ENCODE peak calls at places on chromosomes 3 and 15, in four cellular contexts. D is uterus, C is IMR-90, V is heart left ventricle. H is an unnamed sample.

GRCh38 chr3:136818191-136818850 is 605 bp upstream of the SLC35G2 start:
- DNase-seq in D (peak), C (peak), V (peak), H (no peak)

GRCh38 chr3:53822331-53822741 is 23.9 kb downstream of the CHDH start:
- DNase-seq in D (no peak), C (no peak), V (no peak), H (no peak)

GRCh38 chr3:65534825-65535224 is 503.9 kb downstream of the MAGI1 start:
- DNase-seq in D (no peak), C (no peak), V (no peak), H (no peak)

GRCh38 chr3:123068227-123069020 is 1.6 kb downstream of the PDIA5 start:
- DNase-seq in D (no peak), C (no peak), V (no peak), H (no peak)

GRCh38 chr3:163547045-163547692 is 1531.1 kb downstream of the SI start:
- DNase-seq in D (no peak), C (no peak), V (no peak), H (no peak)

GRCh38 chr3:66104535-66104934 is 65.8 kb upstream of the MAGI1 start:
- DNase-seq in D (no peak), C (no peak), V (no peak), H (no peak)

GRCh38 chr3:146468234-146468931 is 978 bp downstream of the PLSCR2 start:
- DNase-seq in D (no peak), C (peak), V (no peak), H (peak)

GRCh38 chr15:64029111-64029510 is 17.2 kb downstream of the DAPK2 start:
- DNase-seq in D (no peak), C (no peak), V (no peak), H (no peak)

GRCh38 chr3:71681224-71681668 is 44.0 kb downstream of the EIF4E3 start:
- DNase-seq in D (peak), C (peak), V (peak), H (peak)

GRCh38 chr3:44885618-44886017 is 11.2 kb downstream of the TGM4 start:
- DNase-seq in D (no peak), C (peak), V (no peak), H (no peak)

GRCh38 chr3:2765002-2765579 is 345.1 kb downstream of the IL5RA start:
- DNase-seq in D (no peak), C (no peak), V (no peak), H (no peak)

GRCh38 chr3:50503504-50503903 is at the start of gene CACNA2D2:
- DNase-seq in D (peak), C (no peak), V (peak), H (peak)

GRCh38 chr15:77853008-77853328 is 220.3 kb upstream of the LINGO1 start:
- DNase-seq in D (no peak), C (no peak), V (no peak), H (no peak)

GRCh38 chr3:162302983-162303624 is 806.5 kb downstream of the OTOL1 start:
- DNase-seq in D (no peak), C (peak), V (no peak), H (no peak)

GRCh38 chr3:146818866-146819265 is 213.7 kb upstream of the PLSCR5 start:
- DNase-seq in D (no peak), C (no peak), V (no peak), H (no peak)

GRCh38 chr3:197501496-197501878 is 54.3 kb downstream of the BDH1 start:
- DNase-seq in D (no peak), C (peak), V (no peak), H (no peak)

GRCh38 chr3:78825118-78825857 is 942.5 kb downstream of the ROBO1 start:
- DNase-seq in D (no peak), C (no peak), V (no peak), H (no peak)

GRCh38 chr15:81195339-81195864 is 1.3 kb upstream of the IL16 start:
- DNase-seq in D (no peak), C (no peak), V (no peak), H (no peak)

GRCh38 chr3:50519471-50520089 is 16.1 kb upstream of the CACNA2D2 start:
- DNase-seq in D (peak), C (peak), V (peak), H (peak)

GRCh38 chr15:39061952-39062464 is 497.4 kb upstream of the RASGRP1 start:
- DNase-seq in D (no peak), C (no peak), V (no peak), H (no peak)

GRCh38 chr3:38157562-38157961 is 7.8 kb upstream of the OXSR1 start:
- DNase-seq in D (no peak), C (no peak), V (no peak), H (no peak)

GRCh38 chr3:156240642-156241041 is 120.3 kb downstream of the KCNAB1 start:
- DNase-seq in D (no peak), C (no peak), V (no peak), H (no peak)

GRCh38 chr15:81531141-81531592 is 157.2 kb upstream of the TMC3 start:
- DNase-seq in D (no peak), C (peak), V (no peak), H (no peak)

GRCh38 chr3:148642616-148643015 is 55.1 kb upstream of the AGTR1 start:
- DNase-seq in D (no peak), C (peak), V (no peak), H (no peak)

GRCh38 chr15:98154863-98155262 is 194.4 kb downstream of the ARRDC4 start:
- DNase-seq in D (no peak), C (peak), V (no peak), H (no peak)

GRCh38 chr15:95497681-95498080 is 832.8 kb upstream of the NR2F2 start:
- DNase-seq in D (no peak), C (no peak), V (no peak), H (no peak)

GRCh38 chr3:103904991-103905390 is 1461.7 kb upstream of the ALCAM start:
- DNase-seq in D (no peak), C (no peak), V (no peak), H (no peak)

GRCh38 chr15:82828064-82828463 is 18.6 kb downstream of the WHAMM start:
- DNase-seq in D (no peak), C (no peak), V (no peak), H (no peak)

GRCh38 chr3:96813820-96814580 is 394 bp upstream of the EPHA6 start:
- DNase-seq in D (peak), C (peak), V (peak), H (peak)

GRCh38 chr15:64099379-64099778 is 3.6 kb downstream of the SNX1 start:
- DNase-seq in D (no peak), C (no peak), V (no peak), H (no peak)

GRCh38 chr3:100041328-100041749 is 73.0 kb downstream of the FILIP1L start:
- DNase-seq in D (no peak), C (peak), V (no peak), H (no peak)
- H3K4me3 ChIP-seq in D (no peak), C (no peak), V (no peak), H (no peak)

GRCh38 chr3:10286596-10287295 is 6.0 kb downstream of the GHRL start:
- DNase-seq in D (no peak), C (peak), V (no peak), H (no peak)
- TF ChIP-seq POLR2A in D (no peak), C (no peak), V (no peak), H (no peak)

GRCh38 chr15:31330836-31331235 is 4.2 kb downstream of the KLF13 start:
- DNase-seq in D (no peak), C (no peak), V (no peak), H (no peak)

GRCh38 chr15:31328425-31328998 is 1.9 kb downstream of the KLF13 start:
- DNase-seq in D (no peak), C (peak), V (no peak), H (no peak)

GRCh38 chr15:31330111-31330785 is 3.6 kb downstream of the KLF13 start:
- DNase-seq in D (no peak), C (no peak), V (no peak), H (no peak)

GRCh38 chr15:31328999-31329639 is 2.5 kb downstream of the KLF13 start:
- DNase-seq in D (no peak), C (no peak), V (no peak), H (no peak)

DNA sequence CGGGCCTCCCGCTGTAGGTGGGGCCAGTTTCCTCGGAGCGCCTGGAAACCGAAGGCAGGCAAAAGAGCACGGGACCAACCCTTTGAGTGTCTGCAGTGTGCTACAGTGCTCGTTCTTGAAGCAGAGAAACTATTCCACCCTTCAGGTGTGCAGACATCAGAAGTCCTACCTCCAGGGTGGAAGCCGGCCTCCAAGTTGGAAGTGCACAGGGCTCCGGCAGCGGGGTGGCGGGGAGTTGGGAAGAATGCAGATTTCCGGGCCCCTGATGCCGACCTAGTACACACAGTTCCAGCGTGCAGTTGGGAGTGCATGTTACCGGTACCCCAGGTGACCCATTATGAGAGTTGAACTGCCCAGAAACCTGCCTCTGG is 3.0 kb downstream of the KLF13 start:
- DNase-seq in D (no peak), C (no peak), V (no peak), H (no peak)
- H3K4me3 ChIP-seq in D (no peak), C (no peak), V (peak), H (peak)

GRCh38 chr15:101013151-101013550 is 94.0 kb downstream of the LRRK1 start:
- DNase-seq in D (no peak), C (no peak), V (no peak), H (no peak)
- TF ChIP-seq POLR2A in D (no peak), C (no peak), V (no peak), H (no peak)

DNA sequence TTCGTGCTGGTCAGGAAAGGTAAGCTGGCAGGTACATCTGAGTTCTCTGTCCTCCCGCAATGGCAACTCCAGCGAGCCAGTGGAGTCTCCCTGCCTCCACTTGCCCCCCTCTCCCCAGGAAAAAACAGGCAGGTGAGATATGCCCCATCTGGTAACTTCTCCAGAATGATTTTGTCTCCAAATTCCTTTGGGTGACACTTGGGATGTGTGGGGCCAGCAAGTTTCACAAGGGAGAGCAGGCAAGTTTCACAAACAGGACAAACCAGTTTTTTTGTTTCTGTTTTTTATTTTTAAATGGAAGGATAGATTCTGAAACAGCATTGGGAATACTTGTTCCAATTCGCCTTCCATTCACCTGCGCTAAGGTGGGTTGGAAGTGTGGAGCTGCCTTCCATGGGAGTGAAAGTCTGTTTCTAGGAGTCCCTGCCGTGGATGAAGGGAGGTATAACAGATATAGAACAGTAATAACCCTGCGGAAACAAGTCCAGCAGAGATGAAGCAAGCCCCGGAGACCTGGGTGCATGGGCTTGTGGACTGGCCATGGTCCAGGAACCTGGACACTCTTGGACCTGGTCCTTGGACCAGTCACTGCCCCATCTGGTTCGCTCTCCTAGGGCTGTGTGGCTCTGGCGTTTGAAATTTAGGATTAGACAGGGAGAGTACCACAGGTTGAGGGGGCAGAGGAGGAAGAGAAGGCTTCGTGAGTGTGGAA is 22.9 kb upstream of the KIF23 start:
- DNase-seq in D (no peak), C (no peak), V (no peak), H (no peak)
- H3K4me3 ChIP-seq in D (no peak), C (no peak), V (no peak), H (no peak)

DNA sequence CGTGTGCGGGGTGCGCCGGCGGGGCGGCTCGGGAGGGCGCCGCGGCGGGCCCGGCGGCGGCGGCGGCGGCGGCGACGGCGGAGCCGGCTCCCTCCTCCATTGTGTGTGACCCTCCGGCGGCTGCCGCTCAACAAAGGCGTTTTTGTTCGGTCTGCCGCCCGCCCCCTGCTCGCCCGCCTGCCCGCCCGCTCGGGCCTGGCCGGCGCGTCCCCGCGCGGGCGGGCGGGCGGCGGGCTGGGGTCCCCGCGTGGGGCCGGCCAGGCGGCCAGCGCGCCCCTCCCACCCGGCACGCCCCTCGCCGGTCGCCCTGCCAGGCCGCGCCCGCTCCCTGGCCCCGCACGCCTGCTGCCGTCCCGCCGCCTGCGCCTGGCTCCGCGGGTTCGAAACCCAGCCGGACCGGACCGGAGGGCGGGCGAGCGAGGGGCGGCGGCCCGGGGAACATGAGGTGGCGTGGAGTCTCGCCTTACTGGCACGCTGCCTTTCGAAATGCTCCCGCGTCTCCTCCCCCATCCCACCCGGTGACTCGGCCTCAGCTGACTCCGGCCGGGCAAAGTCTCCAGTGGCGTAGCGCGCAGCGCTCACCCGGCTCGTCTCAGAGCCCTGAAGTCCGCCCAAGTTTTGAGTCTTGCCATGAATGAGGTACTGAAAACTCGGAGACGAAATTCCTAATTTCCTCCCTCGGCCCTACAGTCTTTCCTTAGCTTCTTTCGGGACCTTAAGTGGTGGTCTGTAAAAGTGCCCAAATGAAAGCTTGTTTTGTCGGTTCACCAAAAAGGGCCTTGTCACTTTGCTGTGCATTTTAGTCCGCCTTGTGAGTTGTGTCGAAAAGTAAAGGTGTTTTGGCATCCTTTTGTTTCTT is 604 bp downstream of the MAPK6 start:
- DNase-seq in D (peak), C (peak), V (peak), H (peak)
- TF ChIP-seq POLR2A in D (peak), C (peak), V (no peak), H (peak)

DNA sequence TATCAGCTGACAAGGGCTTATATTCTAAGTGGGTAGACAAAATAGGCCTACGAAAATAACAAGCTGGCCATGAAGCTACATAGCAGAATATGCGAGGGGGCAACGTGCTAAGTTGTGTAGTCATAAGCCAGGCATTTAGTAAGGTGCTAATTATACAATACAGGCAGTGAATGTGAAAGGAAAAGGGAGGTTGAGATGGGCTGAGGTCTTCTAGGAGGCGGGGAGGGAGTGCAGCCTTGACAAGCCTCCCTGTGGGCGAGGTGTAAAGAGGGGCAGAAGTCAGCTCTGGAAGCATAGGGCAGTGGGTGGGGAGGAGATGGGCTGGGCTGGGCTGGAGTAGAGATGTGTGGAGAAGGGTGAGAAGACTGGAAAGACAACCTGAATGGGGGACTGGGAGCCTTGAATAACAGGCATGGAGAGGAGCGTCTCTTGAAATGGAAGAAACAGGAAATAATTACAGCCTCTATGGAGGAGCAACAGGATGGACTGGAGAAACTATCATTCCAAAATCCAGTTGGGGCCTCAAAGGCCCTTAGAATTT is 1.2 kb downstream of the TIGIT start:
- DNase-seq in D (no peak), C (no peak), V (no peak), H (no peak)
- H3K4me3 ChIP-seq in D (no peak), C (no peak), V (no peak), H (no peak)

DNA sequence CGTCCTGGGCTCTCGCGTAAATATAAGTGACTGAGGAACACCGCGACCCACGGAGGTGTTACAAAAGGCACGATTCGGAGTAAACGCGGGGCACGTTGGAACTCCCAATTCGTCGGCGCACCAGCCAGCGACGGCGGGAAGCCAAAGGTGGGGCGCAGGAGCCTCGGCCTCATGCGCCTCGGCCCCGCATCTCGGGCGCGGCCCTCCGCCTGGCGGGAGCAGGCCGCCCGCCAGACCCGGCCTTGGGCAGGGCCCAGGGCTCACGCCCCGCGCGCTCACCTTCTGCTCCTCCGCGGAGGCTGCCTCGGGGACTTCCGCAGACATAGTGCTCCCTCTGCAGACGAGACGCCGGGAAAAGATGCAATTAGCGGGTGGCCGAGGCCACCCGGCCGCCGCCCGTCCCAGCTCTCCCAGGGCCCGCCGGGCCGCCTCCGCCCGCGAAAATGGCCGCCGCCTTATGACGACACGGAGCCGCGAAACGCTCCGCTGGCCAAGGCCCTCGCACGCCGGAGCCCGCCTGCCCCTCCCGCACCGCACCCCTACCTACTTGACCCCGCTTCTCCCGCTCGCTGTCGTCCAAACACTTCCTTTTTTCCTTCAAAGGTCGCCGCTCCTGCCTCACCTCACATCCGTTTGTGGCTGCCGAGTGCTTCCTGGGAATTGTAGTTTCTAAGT is at the start of gene ARPP19:
- DNase-seq in D (peak), C (peak), V (peak), H (peak)
- TF ChIP-seq POLR2A in D (peak), C (peak), V (no peak), H (peak)

GRCh38 chr3:17118771-17119170 is 234.0 kb downstream of the PLCL2 start:
- DNase-seq in D (no peak), C (no peak), V (no peak), H (no peak)
- H3K4me3 ChIP-seq in D (no peak), C (no peak), V (no peak), H (no peak)

GRCh38 chr3:31981206-31982181 is at the start of the genes OSBPL10 and ZNF860:
- DNase-seq in D (peak), C (peak), V (peak), H (peak)
- TF ChIP-seq POLR2A in D (peak), C (peak), V (no peak), H (peak)